ENCODE peak calls at places on chromosomes 12 and 14, in five cellular contexts. P is fibroblast of pulmonary artery, B is tibial nerve, E is fibroblast of mammary gland, R is brain microvascular endothelial cell. O is an unnamed sample.

GRCh38 chr14:22448035-22448904 is 140.8 kb downstream of the DAD1 start:
- DNase-seq in P (no peak), B (no peak), E (no peak), R (no peak), O (no peak)

GRCh38 chr14:100065161-100065871 is at the start of gene EVL:
- DNase-seq in P (no peak), B (no peak), E (no peak), R (no peak), O (no peak)

GRCh38 chr14:81529391-81529790 is 4.3 kb downstream of the SEL1L start:
- DNase-seq in P (peak), B (no peak), E (peak), R (no peak), O (peak)

GRCh38 chr14:35991356-35991755 is 165.2 kb downstream of the BRMS1L start:
- DNase-seq in P (no peak), B (no peak), E (no peak), R (no peak), O (no peak)

GRCh38 chr12:18139254-18139653 is 49.3 kb upstream of the RERGL start:
- DNase-seq in P (no peak), B (no peak), E (no peak), R (no peak), O (no peak)

GRCh38 chr12:131830335-131831020 is 2.3 kb downstream of the MMP17 start:
- DNase-seq in P (peak), B (peak), E (peak), R (peak), O (peak)

GRCh38 chr12:5166976-5167375 is 123.3 kb downstream of the KCNA5 start:
- DNase-seq in P (peak), B (no peak), E (peak), R (peak), O (peak)

GRCh38 chr12:99253068-99253467 is 394.5 kb upstream of the GARIN6 start:
- DNase-seq in P (no peak), B (no peak), E (no peak), R (no peak), O (no peak)

GRCh38 chr12:58943079-58943478 is 22.8 kb upstream of the LRIG3 start:
- DNase-seq in P (no peak), B (no peak), E (no peak), R (no peak), O (no peak)

GRCh38 chr12:125734137-125734536 is 668.9 kb downstream of the AACS start:
- DNase-seq in P (no peak), B (no peak), E (no peak), R (no peak), O (no peak)

GRCh38 chr12:93880853-93881522 is 203.8 kb downstream of the CRADD start:
- DNase-seq in P (no peak), B (no peak), E (no peak), R (no peak), O (no peak)

DNA sequence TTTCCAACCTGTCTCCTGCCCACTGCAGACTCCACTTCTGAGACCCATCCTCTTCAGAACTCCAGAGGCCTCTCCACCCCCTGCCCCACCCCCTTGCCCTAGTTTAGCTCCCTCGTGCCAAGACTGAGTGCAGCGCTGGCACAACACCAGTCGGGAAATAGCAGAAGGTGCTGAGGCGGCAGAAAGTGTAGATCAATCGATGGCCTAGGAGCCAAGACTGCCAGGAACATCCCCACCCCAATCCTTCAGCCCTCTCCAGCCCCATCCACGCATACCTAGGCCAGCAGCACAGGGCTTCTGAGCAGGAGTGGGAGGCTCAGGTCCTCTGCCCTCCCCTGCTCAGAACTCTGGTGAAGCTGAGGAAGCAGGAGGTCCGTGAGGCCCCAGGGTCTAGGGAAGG is 1.1 kb downstream of the CPNE6 start:
- DNase-seq in P (no peak), B (no peak), E (no peak), R (no peak), O (no peak)
- H3K4me3 ChIP-seq in P (no peak), B (no peak), E (no peak), R (no peak), O (no peak)

GRCh38 chr12:53344824-53345485 is 8.8 kb upstream of the SP7 start:
- DNase-seq in P (peak), B (peak), E (peak), R (peak), O (peak)
- H3K4me3 ChIP-seq in P (peak), B (peak), E (peak), R (peak), O (peak)

DNA sequence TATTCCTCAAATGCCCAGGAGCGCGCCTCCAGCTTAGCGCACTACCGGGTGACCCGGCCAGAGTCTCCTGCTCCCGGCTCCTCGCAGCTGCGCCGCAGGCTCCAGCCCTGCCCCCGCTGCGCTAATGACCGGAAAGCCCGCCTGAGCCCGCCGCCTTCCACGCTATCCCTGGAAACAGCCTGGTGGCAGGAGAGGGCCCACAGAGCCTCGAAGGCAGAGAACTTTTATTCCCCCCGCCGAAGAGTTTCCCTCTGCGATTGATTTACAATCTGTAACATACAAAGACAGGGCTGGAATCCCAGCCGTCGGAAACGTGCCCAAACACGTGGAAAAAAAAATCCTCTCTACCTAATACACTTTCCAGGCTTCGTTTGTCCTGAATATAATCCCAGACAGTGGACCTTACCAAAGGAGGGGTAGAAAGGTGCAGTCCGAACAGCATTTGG is 1.5 kb downstream of the COL2A1 start:
- DNase-seq in P (peak), B (no peak), E (peak), R (no peak), O (peak)
- H3K4me3 ChIP-seq in P (no peak), B (peak), E (peak), R (peak), O (no peak)

DNA sequence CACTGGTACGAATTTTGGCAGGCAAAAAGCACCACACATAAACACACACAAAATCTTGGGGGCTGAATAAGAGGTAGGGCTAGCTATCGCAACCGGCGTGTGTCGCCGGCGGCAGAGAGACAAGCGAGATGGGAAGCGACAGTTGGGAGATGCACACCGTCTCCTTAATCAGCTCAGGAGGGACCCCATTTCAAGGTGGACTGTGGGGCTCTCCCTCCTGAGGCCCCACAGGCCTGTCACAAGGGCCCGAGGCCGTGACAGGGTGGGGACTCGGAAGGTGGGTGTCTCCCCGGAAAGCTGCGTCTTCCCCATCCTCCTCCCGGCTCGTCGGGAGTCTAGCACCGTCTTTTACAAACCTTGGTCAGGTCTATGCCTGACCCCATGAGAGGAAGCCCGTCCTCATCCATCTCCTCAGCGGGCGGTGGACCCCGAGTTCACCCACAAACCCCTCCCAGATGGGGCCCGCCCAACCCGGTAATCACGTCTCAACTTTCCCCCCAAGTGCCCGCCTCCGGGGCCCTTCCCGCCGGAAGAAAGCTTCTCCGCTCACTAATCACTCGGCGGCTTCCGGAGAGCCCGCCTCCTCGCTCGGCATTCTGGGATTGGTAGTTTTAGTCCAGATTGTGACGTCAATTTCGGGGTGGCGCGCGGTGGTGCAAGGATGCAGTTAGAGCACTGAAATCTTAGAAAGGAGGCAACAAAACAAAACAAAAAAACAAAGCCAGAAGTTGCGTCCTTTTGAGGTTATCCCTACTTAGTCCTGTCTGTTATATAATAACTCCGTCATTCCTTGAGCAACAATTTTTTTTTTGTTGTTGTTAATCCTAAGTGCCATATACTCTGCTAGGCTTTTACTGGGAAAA is at the start of gene WASHC3:
- DNase-seq in P (peak), B (peak), E (peak), R (peak), O (peak)
- H3K4me3 ChIP-seq in P (peak), B (peak), E (peak), R (peak), O (peak)

DNA sequence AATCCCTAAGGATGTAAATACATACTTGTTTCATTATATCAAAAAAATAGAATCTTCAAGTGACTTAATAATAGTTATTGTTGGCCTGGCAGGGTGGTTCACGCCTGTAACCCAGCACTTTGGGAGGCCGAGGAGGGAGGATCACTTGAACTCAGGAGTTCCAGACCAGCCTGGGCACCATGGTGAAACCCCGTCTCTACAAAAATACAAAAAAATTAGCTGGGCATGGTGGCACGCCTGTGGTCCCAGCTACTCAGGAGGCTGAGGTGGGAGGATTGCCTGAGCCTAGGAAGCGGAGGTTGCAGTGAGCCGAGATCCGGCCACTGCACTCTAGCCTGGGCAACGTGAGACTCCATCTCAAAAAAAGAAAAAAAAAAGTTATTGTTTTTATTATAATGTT is 1.7 kb downstream of the USP15 start:
- DNase-seq in P (no peak), B (no peak), E (no peak), R (no peak), O (no peak)
- H3K4me3 ChIP-seq in P (peak), B (peak), E (no peak), R (no peak), O (no peak)